ENCODE peak calls at places on chromosome 19, in four cellular contexts. L is HepG2, T is GM12878, N is K562. B is an unnamed sample.

GRCh38 chr19:43329989-43330388 is 23.5 kb upstream of the CD177 start:
- DNase-seq in L (no peak), T (no peak), N (no peak), B (no peak)

GRCh38 chr19:51125421-51126075 is 842 bp downstream of the SIGLEC9 start:
- DNase-seq in N (no peak), T (no peak), L (no peak), B (no peak)

GRCh38 chr19:14167013-14167593 is 30.7 kb upstream of the ASF1B start:
- DNase-seq in L (no peak), N (no peak), T (no peak), B (no peak)

GRCh38 chr19:28409859-28410258 is 803.1 kb downstream of the UQCRFS1 start:
- DNase-seq in N (no peak), L (no peak), T (no peak), B (no peak)

GRCh38 chr19:1276620-1277007 is 1.3 kb downstream of the FAM174C start:
- DNase-seq in L (no peak), N (no peak), T (no peak), B (no peak)

GRCh38 chr19:48689438-48689837 is 6.3 kb upstream of the FUT2 start:
- DNase-seq in T (no peak), N (no peak), L (no peak), B (no peak)

GRCh38 chr19:36418287-36419001 is at the start of gene ZFP82:
- DNase-seq in L (peak), N (peak), T (peak), B (peak)

GRCh38 chr19:1000591-1001537 is 645 bp downstream of the GRIN3B start:
- DNase-seq in T (no peak), N (no peak), L (no peak), B (peak)

GRCh38 chr19:47377208-47377701 is 28.1 kb downstream of the DHX34 start:
- DNase-seq in T (no peak), N (peak), L (no peak), B (peak)

GRCh38 chr19:1373534-1374249 is 10.0 kb upstream of the NDUFS7 start:
- DNase-seq in L (peak), T (no peak), N (no peak), B (no peak)

GRCh38 chr19:15456871-15457700 is 7.3 kb downstream of the RASAL3 start:
- DNase-seq in N (peak), L (no peak), T (no peak), B (no peak)

GRCh38 chr19:34269968-34270621 is 15.7 kb downstream of the GARRE1 start:
- DNase-seq in T (peak), N (peak), L (peak), B (no peak)

DNA sequence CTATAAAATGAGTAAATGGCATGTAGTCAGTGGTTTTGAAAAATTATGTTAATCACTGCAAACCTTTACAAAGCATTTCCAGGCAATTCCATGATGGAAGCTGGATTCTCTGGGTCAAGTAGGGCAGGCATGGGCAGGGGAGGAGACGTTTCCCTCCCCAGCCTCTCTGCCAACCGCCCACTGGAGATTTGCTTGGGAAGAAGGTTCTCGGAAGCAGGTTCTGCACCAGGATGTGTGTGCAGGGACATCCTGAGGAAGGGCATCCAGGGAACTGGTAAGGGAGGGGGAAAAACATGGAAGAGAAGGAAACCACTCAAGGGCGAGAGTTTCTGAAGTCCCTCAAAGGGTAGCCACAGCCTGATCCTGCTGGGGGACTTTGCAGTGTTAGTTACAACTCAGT is 469.1 kb downstream of the TSHZ3 start:
- DNase-seq in T (no peak), L (no peak), N (no peak), B (no peak)
- TF ChIP-seq RFX5 in T (no peak), L (no peak), N (no peak), B (no peak)

DNA sequence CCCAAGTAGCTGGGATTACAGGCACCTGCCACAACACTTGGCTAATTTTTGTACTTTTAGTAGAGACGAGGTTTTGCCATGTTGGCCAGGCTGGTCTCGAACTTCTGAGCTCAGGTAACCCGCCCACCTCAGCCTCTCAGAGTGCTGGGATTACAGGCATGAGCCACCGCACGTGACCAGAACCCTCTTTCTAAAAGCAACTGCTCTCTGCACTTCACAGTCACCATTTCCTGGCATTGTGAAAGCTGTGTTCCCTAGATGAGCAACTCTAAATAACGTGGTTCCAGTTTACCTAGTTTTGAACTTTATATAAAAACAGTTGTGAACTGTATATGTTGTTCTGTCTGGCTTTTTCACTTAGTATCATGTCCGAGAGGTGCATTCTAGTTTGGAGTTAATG is 152.9 kb downstream of the SIPA1L3 start:
- DNase-seq in T (no peak), N (no peak), L (no peak), B (no peak)
- TF ChIP-seq JUND in T (no peak), N (no peak), L (no peak), B (no peak)

GRCh38 chr19:2536461-2536860 is 60.5 kb downstream of the GADD45B start:
- DNase-seq in T (no peak), N (no peak), L (no peak), B (no peak)
- TF ChIP-seq MXI1 in T (no peak), N (no peak), L (no peak), B (no peak)

GRCh38 chr19:5046339-5047039 is 77.6 kb downstream of the KDM4B start:
- DNase-seq in T (no peak), L (peak), N (no peak), B (no peak)
- TF ChIP-seq RFX5 in T (no peak), L (no peak), N (no peak), B (no peak)

DNA sequence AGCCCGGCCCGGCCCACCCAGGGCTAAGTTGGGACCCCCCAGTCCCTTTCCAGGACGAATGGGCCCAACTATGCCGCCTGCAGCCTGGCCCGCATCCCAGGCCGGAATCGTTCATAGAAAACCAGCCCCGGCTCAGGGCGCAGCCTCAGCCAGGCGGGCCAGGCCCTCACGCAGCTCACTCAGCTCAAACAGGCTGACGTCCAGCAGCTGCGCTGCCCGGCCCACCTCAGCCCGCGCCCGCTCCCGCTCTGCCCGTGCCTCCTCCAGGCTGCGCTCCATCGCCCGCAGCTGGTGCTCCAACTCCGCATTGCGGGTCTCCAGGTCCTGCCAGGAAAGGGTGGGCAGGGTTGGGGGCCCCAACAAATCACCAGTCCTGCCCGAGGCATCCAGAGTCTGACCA is 9.8 kb downstream of the DDX49 start:
- DNase-seq in N (no peak), L (no peak), T (no peak), B (no peak)
- TF ChIP-seq JUND in N (no peak), L (no peak), T (no peak), B (no peak)

GRCh38 chr19:55141696-55142095 is 7.3 kb downstream of the TNNT1 start:
- DNase-seq in N (no peak), T (no peak), L (no peak), B (peak)
- TF ChIP-seq MXI1 in N (no peak), T (no peak), L (no peak), B (no peak)

B was measured in SK-N-SH.